ENCODE peak calls at places on chromosomes 3 and 15, in six cellular contexts. D is fibroblast of lung, U is K562, X is H1, I is OCI-LY7, O is IMR-90. A is an unnamed sample. For H4K20me1, the result is how much of the 10 kb centered on the place peaks cover.

GRCh38 chr3:62248831-62249776 is 124.2 kb downstream of the FEZF2 start:
- DNase-seq in D (no peak), U (no peak), X (no peak), I (no peak), O (peak), A (peak)

GRCh38 chr15:37550360-37551024 is 383.9 kb upstream of the TMCO5A start:
- DNase-seq in D (no peak), U (no peak), X (peak), I (no peak), O (no peak), A (no peak)

GRCh38 chr3:74592359-74592758 is 22.1 kb downstream of the CNTN3 start:
- DNase-seq in D (peak), U (no peak), X (no peak), I (no peak), O (peak), A (peak)

GRCh38 chr3:64305731-64306130 is 80.5 kb upstream of the PRICKLE2 start:
- DNase-seq in D (no peak), U (no peak), X (no peak), I (no peak), O (no peak), A (no peak)

GRCh38 chr3:106981392-106981791 is 395.8 kb upstream of the CCDC54 start:
- DNase-seq in D (no peak), U (no peak), X (no peak), I (no peak), O (no peak), A (no peak)

GRCh38 chr15:101172421-101173097 is 79.3 kb downstream of the CHSY1 start:
- DNase-seq in D (no peak), U (no peak), X (no peak), I (no peak), O (peak), A (no peak)

GRCh38 chr3:188683032-188683491 is 488.7 kb upstream of the TPRG1 start:
- DNase-seq in D (peak), U (no peak), X (no peak), I (no peak), O (peak), A (peak)

GRCh38 chr3:114213669-114214541 is 23.5 kb downstream of the ZNF80 start:
- DNase-seq in D (peak), U (no peak), X (no peak), I (peak), O (peak), A (peak)

GRCh38 chr3:70982700-70983140 is 600.8 kb downstream of the FOXP1 start:
- DNase-seq in D (peak), U (no peak), X (no peak), I (no peak), O (peak), A (peak)

GRCh38 chr3:106249159-106249558 is 380.3 kb upstream of the CBLB start:
- DNase-seq in D (peak), U (no peak), X (no peak), I (no peak), O (peak), A (peak)

GRCh38 chr3:29609007-29609805 is 328.3 kb downstream of the RBMS3 start:
- DNase-seq in D (no peak), U (no peak), X (no peak), I (no peak), O (no peak), A (no peak)

GRCh38 chr15:56929389-56929788 is 10.9 kb downstream of the TCF12 start:
- DNase-seq in D (peak), U (peak), X (no peak), I (no peak), O (peak), A (peak)

GRCh38 chr3:59503441-59503840 is 453.6 kb upstream of the CFAP20DC start:
- DNase-seq in D (no peak), U (no peak), X (no peak), I (no peak), O (no peak), A (no peak)

GRCh38 chr3:123396171-123397049 is 52.5 kb downstream of the ADCY5 start:
- DNase-seq in D (no peak), U (no peak), X (no peak), I (no peak), O (no peak), A (no peak)

GRCh38 chr3:149493315-149494021 is 19.0 kb downstream of the TM4SF4 start:
- DNase-seq in D (no peak), U (no peak), X (no peak), I (no peak), O (no peak), A (no peak)

GRCh38 chr3:189361103-189361835 is 189.5 kb downstream of the TPRG1 start:
- DNase-seq in D (peak), U (no peak), X (no peak), I (no peak), O (no peak), A (no peak)

GRCh38 chr3:34070831-34071230 is 272.4 kb downstream of the PDCD6IP start:
- DNase-seq in D (no peak), U (no peak), X (no peak), I (no peak), O (no peak), A (no peak)

GRCh38 chr3:149771652-149772271 is 19.5 kb upstream of the COMMD2 start:
- DNase-seq in D (peak), U (peak), X (peak), I (peak), O (peak), A (peak)

GRCh38 chr3:127629462-127630403 is 748 bp downstream of the PODXL2 start:
- DNase-seq in D (no peak), U (no peak), X (no peak), I (peak), O (no peak), A (peak)

GRCh38 chr15:90376789-90377188 is 11.3 kb upstream of the IQGAP1 start:
- DNase-seq in D (no peak), U (no peak), X (no peak), I (peak), O (no peak), A (no peak)

GRCh38 chr3:188635258-188636038 is 481.5 kb downstream of the LPP start:
- DNase-seq in D (peak), U (no peak), X (no peak), I (no peak), O (peak), A (no peak)

GRCh38 chr15:96355561-96356129 is 25.1 kb downstream of the NR2F2 start:
- DNase-seq in D (no peak), U (no peak), X (no peak), I (no peak), O (no peak), A (no peak)

GRCh38 chr15:101114610-101115009 is 137.2 kb downstream of the CHSY1 start:
- DNase-seq in D (no peak), U (no peak), X (no peak), I (no peak), O (no peak), A (no peak)

GRCh38 chr3:139755551-139755950 is 77.8 kb upstream of the NMNAT3 start:
- DNase-seq in D (no peak), U (no peak), X (no peak), I (no peak), O (no peak), A (no peak)

GRCh38 chr3:189563841-189564563 is 67.2 kb upstream of the TP63 start:
- DNase-seq in D (peak), U (no peak), X (no peak), I (no peak), O (peak), A (peak)

GRCh38 chr15:68290715-68291114 is 13.2 kb downstream of the FEM1B start:
- DNase-seq in D (no peak), U (no peak), X (peak), I (no peak), O (no peak), A (no peak)

GRCh38 chr3:29255854-29256696 is 24.8 kb upstream of the RBMS3 start:
- DNase-seq in D (peak), U (no peak), X (no peak), I (no peak), O (peak), A (peak)

GRCh38 chr3:104460477-104461406 is 906.0 kb upstream of the ALCAM start:
- DNase-seq in D (peak), U (no peak), X (no peak), I (peak), O (peak), A (peak)

GRCh38 chr3:197372076-197372661 is 73.8 kb upstream of the DLG1 start:
- DNase-seq in D (peak), U (no peak), X (no peak), I (no peak), O (peak), A (peak)

GRCh38 chr3:112499328-112499727 is at the start of gene BTLA:
- DNase-seq in D (no peak), U (no peak), X (no peak), I (peak), O (no peak), A (no peak)

DNA sequence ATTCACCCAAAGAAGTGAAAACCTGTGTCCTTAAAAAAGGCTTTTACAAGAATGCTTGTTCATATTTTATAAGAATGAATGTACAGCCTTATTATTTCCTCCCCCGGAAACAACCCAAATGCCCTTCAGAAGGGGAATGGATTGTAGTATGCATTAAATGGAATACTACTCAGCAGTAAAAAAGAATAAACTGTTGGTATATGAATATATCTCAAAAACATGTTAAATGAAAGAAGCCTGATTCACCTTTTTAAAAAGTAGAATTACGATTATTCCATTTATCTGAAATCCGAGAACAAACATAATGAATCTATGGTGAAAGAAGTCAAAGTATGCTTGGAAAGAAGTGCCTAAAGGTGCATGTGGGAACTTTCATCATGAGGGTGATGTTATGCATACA is 20.5 kb downstream of the STT3B start:
- DNase-seq in D (no peak), U (no peak), X (no peak), I (no peak), O (no peak), A (no peak)
- H4K20me1 ChIP-seq in D (under half), U (under half), X (under half), I (under half), O (under half), A (under half)

DNA sequence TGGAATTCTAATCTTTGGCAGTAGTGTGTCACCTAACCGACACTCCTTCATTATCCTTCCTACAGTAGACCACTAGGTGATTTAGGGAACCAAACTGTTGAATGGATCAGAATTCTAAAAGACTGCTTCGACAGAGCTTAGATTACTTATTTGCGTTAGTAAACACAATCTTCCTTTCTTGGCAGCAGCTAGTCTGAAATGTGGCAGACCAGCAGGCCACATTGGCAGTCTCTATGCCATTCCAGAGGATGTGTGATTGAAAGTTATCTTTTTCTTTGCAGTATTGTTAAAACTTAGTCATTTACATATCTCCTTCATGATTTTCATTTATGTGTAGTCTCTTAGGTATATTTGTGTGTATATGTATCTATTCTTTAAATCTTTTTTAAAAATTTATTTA is 23.6 kb downstream of the MBNL1 start:
- DNase-seq in D (no peak), U (no peak), X (no peak), I (no peak), O (no peak), A (peak)
- H4K20me1 ChIP-seq in D (under half), U (under half), X (under half), I (half or more), O (half or more), A (under half)

DNA sequence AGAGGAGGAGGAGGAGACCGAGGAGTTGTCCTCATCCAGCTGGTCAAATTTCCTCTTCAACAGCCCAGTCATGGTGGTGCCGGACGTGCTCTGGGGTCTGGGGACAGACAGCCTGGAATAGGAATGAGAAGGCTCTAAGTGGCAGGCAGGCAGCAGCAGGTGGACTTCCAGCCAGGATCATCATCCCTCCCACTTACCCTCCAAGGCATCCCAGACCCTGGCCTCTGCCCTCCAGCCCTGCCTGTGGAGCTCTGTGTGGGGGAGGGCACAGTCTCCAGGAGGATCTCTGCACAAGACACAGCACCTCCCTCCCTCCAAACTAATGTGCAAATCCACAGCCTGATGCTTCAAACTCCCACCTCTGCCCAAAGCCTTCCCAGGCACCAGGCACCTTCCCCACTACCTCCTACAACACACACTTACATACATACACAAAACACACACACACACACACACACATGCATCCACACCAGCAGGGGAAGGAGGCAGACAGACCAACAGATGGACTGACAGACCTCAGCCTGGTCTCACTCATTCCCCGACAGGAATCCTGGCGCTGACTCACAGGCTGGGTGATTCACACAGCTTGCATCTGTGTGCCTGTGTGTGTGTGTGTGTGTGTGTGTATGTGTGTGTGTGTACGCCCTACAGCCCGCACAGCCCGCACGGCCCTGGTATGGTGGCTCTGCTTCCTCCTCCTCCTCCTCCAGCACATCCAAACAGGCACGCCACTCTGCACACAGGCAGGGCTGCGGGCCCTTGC is 6.6 kb downstream of the CSRNP1 start:
- DNase-seq in D (peak), U (no peak), X (no peak), I (peak), O (peak), A (peak)
- H4K20me1 ChIP-seq in D (under half), U (half or more), X (under half), I (under half), O (half or more), A (under half)

DNA sequence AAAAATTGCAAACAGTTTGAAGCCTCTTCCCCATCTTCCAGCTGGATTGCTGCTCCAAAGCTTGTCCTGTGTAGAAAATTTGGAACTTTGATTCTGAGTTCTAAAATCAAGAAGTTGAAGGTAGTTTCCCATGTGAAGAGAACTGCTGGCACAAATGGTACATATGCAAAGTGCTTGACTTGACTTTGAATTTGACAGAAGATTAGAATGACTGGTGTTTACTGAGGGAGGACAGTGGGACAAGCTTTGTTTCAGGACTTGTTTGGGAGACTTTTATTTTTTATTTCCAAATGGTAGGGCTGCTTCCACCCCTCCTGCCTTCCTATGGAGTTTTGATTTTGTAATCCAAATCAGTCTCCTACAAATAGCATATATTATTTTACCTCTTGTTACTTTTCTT is 7.4 kb downstream of the ZFAND6 start:
- DNase-seq in D (no peak), U (no peak), X (no peak), I (no peak), O (no peak), A (no peak)
- H4K20me1 ChIP-seq in D (under half), U (under half), X (under half), I (under half), O (under half), A (under half)

GRCh38 chr3:185796431-185797107 is 28.3 kb downstream of the IGF2BP2 start:
- DNase-seq in D (peak), U (no peak), X (no peak), I (no peak), O (peak), A (peak)
- H4K20me1 ChIP-seq in D (under half), U (under half), X (under half), I (under half), O (half or more), A (half or more)

GRCh38 chr3:15043772-15044171 is 21.3 kb downstream of the MRPS25 start:
- DNase-seq in D (no peak), U (no peak), X (no peak), I (no peak), O (no peak), A (no peak)
- H4K20me1 ChIP-seq in D (under half), U (under half), X (under half), I (under half), O (under half), A (under half)

DNA sequence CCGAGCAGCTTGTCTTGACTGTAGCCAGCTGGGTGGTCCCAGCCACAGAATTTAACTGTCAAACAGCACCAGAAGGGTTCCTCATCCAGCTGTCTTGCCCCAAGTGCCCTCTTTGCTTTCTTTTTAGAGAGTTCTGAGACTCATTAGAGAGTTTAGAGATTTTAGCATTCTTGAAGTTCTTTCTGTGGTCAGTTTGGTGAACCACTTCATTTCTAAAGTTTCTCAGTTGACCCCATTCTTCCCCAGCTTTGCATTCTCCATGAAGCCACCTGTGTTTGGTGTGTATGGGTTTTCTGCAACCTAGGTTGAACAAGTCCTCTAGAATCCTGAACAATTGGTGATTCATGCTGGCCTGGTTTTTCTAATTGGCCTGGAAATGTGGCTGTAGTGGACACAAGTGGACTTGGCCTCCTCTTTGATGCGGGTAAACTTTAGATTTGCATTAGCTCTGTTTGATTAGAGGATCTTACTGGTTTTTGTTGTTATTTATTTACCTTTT is 33.7 kb downstream of the FLNB start:
- DNase-seq in D (peak), U (no peak), X (no peak), I (no peak), O (peak), A (peak)
- H4K20me1 ChIP-seq in D (under half), U (under half), X (under half), I (under half), O (half or more), A (under half)

GRCh38 chr3:49386056-49386756 is 25.6 kb downstream of the RHOA start:
- DNase-seq in D (no peak), U (no peak), X (no peak), I (no peak), O (no peak), A (no peak)
- H4K20me1 ChIP-seq in D (under half), U (under half), X (under half), I (under half), O (half or more), A (under half)

GRCh38 chr3:47394140-47394855 is 13.5 kb downstream of the PTPN23 start:
- DNase-seq in D (peak), U (no peak), X (no peak), I (no peak), O (peak), A (no peak)
- H4K20me1 ChIP-seq in D (under half), U (under half), X (under half), I (under half), O (half or more), A (under half)